ENCODE peak calls at places on chromosomes 5 and 9, in seven cellular contexts. I, B, P, O, T, L and Q are unnamed samples.

GRCh38 chr5:173240091-173241050 is 5.4 kb upstream of the NKX2-5 start:
- DNase-seq in T (no peak), I (no peak), L (no peak), P (no peak), O (no peak), B (no peak), Q (no peak)

GRCh38 chr9:95313010-95313498 is 4.5 kb downstream of the FANCC start:
- DNase-seq in B (peak), L (peak), P (peak), O (peak), I (no peak), T (peak), Q (peak)

GRCh38 chr5:97844797-97845196 is 661.8 kb upstream of the RIOK2 start:
- DNase-seq in T (no peak), I (peak), L (no peak), B (no peak), O (no peak), P (no peak), Q (no peak)

GRCh38 chr5:154732212-154732611 is 23.0 kb upstream of the LARP1 start:
- DNase-seq in O (no peak), P (no peak), I (no peak), L (no peak), B (no peak), T (no peak), Q (no peak)

GRCh38 chr5:180825768-180826525 is 23.3 kb upstream of the MGAT1 start:
- DNase-seq in T (no peak), P (peak), I (no peak), O (no peak), B (no peak), L (no peak), Q (no peak)

GRCh38 chr9:36276840-36277239 is 18.6 kb upstream of the GNE start:
- DNase-seq in T (no peak), O (no peak), P (no peak), I (no peak), L (no peak), B (no peak), Q (no peak)

GRCh38 chr5:87412417-87413115 is at the start of gene CCNH:
- DNase-seq in P (peak), B (peak), I (peak), T (peak), O (peak), L (peak), Q (peak)

GRCh38 chr5:172193872-172194271 is at the start of gene EFCAB9:
- DNase-seq in T (no peak), B (no peak), L (no peak), P (no peak), O (no peak), I (no peak), Q (no peak)

GRCh38 chr9:89375181-89375760 is 57.0 kb downstream of the SECISBP2 start:
- DNase-seq in O (peak), B (no peak), T (no peak), I (no peak), L (no peak), P (no peak), Q (no peak)

GRCh38 chr9:114184071-114184470 is 28.7 kb downstream of the COL27A1 start:
- DNase-seq in T (no peak), B (no peak), L (no peak), P (no peak), O (no peak), I (no peak), Q (no peak)

GRCh38 chr9:127550751-127551150 is 61.3 kb upstream of the STXBP1 start:
- DNase-seq in O (no peak), B (no peak), I (no peak), P (peak), L (no peak), T (no peak), Q (no peak)

GRCh38 chr9:71285191-71285656 is 163.8 kb upstream of the TRPM3 start:
- DNase-seq in T (peak), L (peak), B (peak), O (peak), I (peak), P (no peak), Q (peak)

GRCh38 chr9:95004452-95005275 is 278.2 kb downstream of the AOPEP start:
- DNase-seq in L (peak), T (peak), O (peak), B (no peak), P (peak), I (peak), Q (peak)

GRCh38 chr5:1495525-1495897 is 28.2 kb downstream of the LPCAT1 start:
- DNase-seq in P (no peak), B (no peak), I (no peak), T (no peak), O (no peak), L (no peak), Q (no peak)

GRCh38 chr9:589723-590122 is 251.8 kb upstream of the DMRT1 start:
- DNase-seq in I (no peak), L (no peak), B (no peak), P (no peak), O (no peak), T (no peak), Q (no peak)

GRCh38 chr5:56282241-56282640 is 49.1 kb upstream of the ANKRD55 start:
- DNase-seq in P (no peak), I (no peak), L (no peak), B (no peak), T (no peak), O (no peak), Q (no peak)

GRCh38 chr5:127959152-127959764 is 124.3 kb upstream of the SLC12A2 start:
- DNase-seq in P (peak), T (peak), O (no peak), I (peak), B (peak), L (peak), Q (peak)

GRCh38 chr9:107243757-107244156 is 39.3 kb upstream of the RAD23B start:
- DNase-seq in O (peak), B (peak), P (no peak), L (no peak), I (peak), T (no peak), Q (peak)

GRCh38 chr5:159026781-159027180 is 72.9 kb downstream of the EBF1 start:
- DNase-seq in L (no peak), I (no peak), T (no peak), O (no peak), B (no peak), P (no peak), Q (no peak)

GRCh38 chr5:173969167-173970049 is 19.6 kb upstream of the C5orf47 start:
- DNase-seq in I (no peak), O (no peak), L (no peak), P (peak), T (no peak), B (no peak), Q (no peak)

GRCh38 chr5:126920291-126920690 is 110.1 kb downstream of the MARCHF3 start:
- DNase-seq in I (no peak), L (no peak), B (no peak), T (no peak), P (no peak), O (no peak), Q (no peak)

GRCh38 chr9:82923410-82924242 is 139.3 kb downstream of the RASEF start:
- DNase-seq in I (no peak), O (no peak), L (peak), B (peak), T (peak), P (no peak), Q (peak)

GRCh38 chr9:135948446-135948845 is 12.7 kb downstream of the UBAC1 start:
- DNase-seq in P (no peak), B (no peak), T (no peak), L (no peak), O (no peak), I (no peak), Q (no peak)

GRCh38 chr5:141869514-141869913 is 8.7 kb downstream of the PCDH1 start:
- DNase-seq in I (no peak), L (no peak), T (no peak), P (no peak), O (no peak), B (no peak), Q (no peak)

GRCh38 chr5:126435714-126436113 is 12.5 kb downstream of the GRAMD2B start:
- DNase-seq in O (no peak), B (no peak), L (no peak), P (no peak), T (no peak), I (no peak), Q (no peak)

GRCh38 chr5:50593681-50594080 is 72.8 kb upstream of the PARP8 start:
- DNase-seq in B (no peak), L (no peak), I (no peak), O (no peak), T (no peak), P (no peak), Q (no peak)

GRCh38 chr5:33482335-33482734 is 41.6 kb downstream of the TARS1 start:
- DNase-seq in B (no peak), L (no peak), T (peak), P (no peak), O (no peak), I (no peak), Q (no peak)

GRCh38 chr9:33081128-33081851 is 4.8 kb upstream of the SMU1 start:
- DNase-seq in P (peak), O (peak), I (peak), T (peak), B (peak), L (peak), Q (peak)

GRCh38 chr9:70318002-70318401 is 59.2 kb downstream of the SMC5 start:
- DNase-seq in T (no peak), B (no peak), O (no peak), P (no peak), L (no peak), I (no peak), Q (no peak)